ENCODE peak calls at places on chromosomes 7 and 10, in ten cellular contexts. D is stimulated activated CD4-positive, alpha-beta T cell treated with anti-CD3 and anti-CD28 coated beads, TNF-alpha, amount 100 ng/mL, for 1 hour; C is NCI-H226; G is GM12864; E is NCI-H774; M is choroid plexus epithelial cell; S is NCI-H1092; N is IMR-90; T is NCI-H345; W is fibroblast of the conjunctiva. B is an unnamed sample.

GRCh38 chr7:75884401-75884800 is 5.6 kb downstream of the RHBDD2 start:
- DNase-seq in N (no peak), W (no peak), G (no peak), E (no peak), D (no peak), M (no peak), S (no peak), C (no peak), T (no peak), B (no peak)

GRCh38 chr7:97019710-97020109 is 4.9 kb downstream of the DLX5 start:
- DNase-seq in E (no peak), S (no peak), W (no peak), C (no peak), G (no peak), T (no peak), D (no peak), M (no peak), N (no peak), B (peak)

GRCh38 chr10:99658622-99659030 is 683 bp upstream of the ENTPD7 start:
- DNase-seq in N (peak), S (no peak), T (peak), C (peak), W (no peak), G (no peak), E (no peak), D (peak), M (peak), B (no peak)

GRCh38 chr10:46226232-46226631 is 60.6 kb upstream of the ANTXRL start:
- DNase-seq in S (no peak), M (no peak), G (no peak), T (no peak), N (no peak), D (no peak), C (no peak), E (no peak), W (no peak), B (no peak)

GRCh38 chr7:13016633-13017324 is 329.3 kb downstream of the ARL4A start:
- DNase-seq in E (no peak), S (no peak), W (no peak), D (no peak), G (no peak), N (peak), M (peak), C (no peak), T (no peak), B (no peak)

GRCh38 chr10:51109821-51110533 is 35.7 kb downstream of the PRKG1 start:
- DNase-seq in S (no peak), T (no peak), D (no peak), W (peak), N (peak), M (peak), G (no peak), E (no peak), C (peak), B (no peak)

GRCh38 chr10:113820507-113820906 is 33.4 kb downstream of the DCLRE1A start:
- DNase-seq in S (no peak), T (no peak), W (no peak), C (no peak), D (no peak), M (no peak), N (no peak), E (no peak), G (no peak), B (no peak)

GRCh38 chr7:29626730-29627129 is 63.1 kb downstream of the PRR15 start:
- DNase-seq in T (no peak), S (no peak), E (no peak), G (no peak), C (no peak), D (no peak), N (no peak), W (no peak), M (no peak), B (no peak)

GRCh38 chr10:121216721-121217181 is 365.6 kb downstream of the WDR11 start:
- DNase-seq in S (no peak), T (no peak), D (no peak), M (no peak), W (no peak), G (no peak), C (no peak), E (no peak), N (no peak), B (no peak)

GRCh38 chr10:132878091-132878729 is 64.2 kb downstream of the CFAP46 start:
- DNase-seq in G (no peak), E (no peak), W (no peak), M (no peak), T (no peak), N (no peak), D (no peak), S (no peak), C (no peak), B (no peak)

GRCh38 chr7:131530137-131530536 is 26.3 kb downstream of the PODXL start:
- DNase-seq in C (no peak), M (no peak), W (no peak), N (no peak), T (no peak), G (no peak), E (no peak), S (no peak), D (no peak), B (no peak)

GRCh38 chr10:97318772-97319651 is at the start of gene FRAT1:
- DNase-seq in E (peak), G (peak), S (peak), W (peak), D (peak), M (peak), N (peak), T (peak), C (peak), B (peak)

GRCh38 chr7:1542841-1543747 is 12.6 kb downstream of the MAFK start:
- DNase-seq in C (no peak), E (no peak), M (no peak), T (no peak), W (no peak), N (no peak), S (no peak), D (no peak), G (no peak), B (no peak)

GRCh38 chr7:585229-585711 is 65.6 kb upstream of the PDGFA start:
- DNase-seq in E (no peak), S (no peak), W (no peak), N (no peak), T (no peak), C (no peak), D (peak), G (peak), M (peak), B (no peak)

GRCh38 chr7:115005942-115006341 is 84.0 kb downstream of the MDFIC start:
- DNase-seq in E (no peak), S (no peak), M (peak), T (no peak), W (no peak), D (no peak), G (no peak), N (no peak), C (no peak), B (no peak)

GRCh38 chr7:29413511-29414178 is 150.0 kb upstream of the PRR15 start:
- DNase-seq in C (peak), N (no peak), G (no peak), E (no peak), M (no peak), S (no peak), D (no peak), W (no peak), T (no peak), B (no peak)

GRCh38 chr10:110373857-110374654 is 69.3 kb upstream of the SMNDC1 start:
- DNase-seq in E (no peak), W (no peak), N (no peak), T (no peak), M (no peak), G (no peak), D (no peak), S (no peak), C (no peak), B (no peak)

GRCh38 chr7:147879116-147879750 is 711.3 kb upstream of the C7orf33 start:
- DNase-seq in E (no peak), D (no peak), T (no peak), S (no peak), C (no peak), M (no peak), N (no peak), G (no peak), W (no peak), B (no peak)

GRCh38 chr7:37440738-37441404 is 7.8 kb downstream of the ELMO1 start:
- DNase-seq in N (no peak), E (no peak), G (no peak), W (no peak), D (no peak), S (no peak), M (no peak), T (peak), C (no peak), B (no peak)

GRCh38 chr7:129553861-129554530 is 51.7 kb downstream of the SMKR1 start:
- DNase-seq in D (no peak), E (peak), G (no peak), N (peak), S (peak), T (peak), C (no peak), M (peak), W (no peak), B (no peak)

GRCh38 chr10:79944428-79945395 is 4.2 kb downstream of the SFTPD start:
- DNase-seq in M (no peak), N (no peak), E (no peak), D (no peak), G (no peak), S (no peak), C (no peak), T (no peak), W (no peak), B (no peak)

GRCh38 chr10:88991161-88991899 is 732 bp downstream of the FAS start:
- DNase-seq in N (peak), W (no peak), E (no peak), C (peak), T (peak), G (no peak), D (peak), S (no peak), M (peak), B (no peak)

GRCh38 chr7:15977663-15978062 is 291.2 kb upstream of the MEOX2 start:
- DNase-seq in C (peak), G (no peak), M (peak), E (no peak), N (peak), D (no peak), T (no peak), W (no peak), S (no peak), B (no peak)

GRCh38 chr10:72200883-72201282 is 14.9 kb upstream of the ANAPC16 start:
- DNase-seq in G (no peak), W (no peak), D (no peak), C (no peak), N (no peak), S (no peak), E (no peak), M (no peak), T (no peak), B (no peak)

GRCh38 chr7:40899151-40899550 is 764.3 kb downstream of the SUGCT start:
- DNase-seq in C (no peak), T (no peak), G (no peak), D (no peak), M (no peak), S (no peak), N (no peak), W (no peak), E (no peak), B (no peak)

GRCh38 chr7:128265156-128265905 is 24.3 kb downstream of the LEP start:
- DNase-seq in D (no peak), W (no peak), N (no peak), T (no peak), E (no peak), M (no peak), S (no peak), C (no peak), G (no peak), B (no peak)

GRCh38 chr10:14356921-14357320 is 26.2 kb upstream of the FRMD4A start:
- DNase-seq in T (no peak), C (no peak), W (no peak), E (no peak), D (no peak), S (no peak), M (no peak), G (no peak), N (peak), B (no peak)

GRCh38 chr7:111045469-111045868 is 45.5 kb upstream of the LRRN3 start:
- DNase-seq in E (no peak), S (no peak), C (peak), D (no peak), W (peak), G (no peak), T (no peak), N (peak), M (no peak), B (no peak)

GRCh38 chr7:28958235-28958945 is at the start of gene TRIL:
- DNase-seq in E (peak), C (no peak), W (peak), T (peak), G (no peak), S (peak), D (no peak), M (peak), N (peak), B (no peak)

GRCh38 chr10:96719850-96720421 is 378 bp downstream of the PIK3AP1 start:
- DNase-seq in C (no peak), E (no peak), M (no peak), T (no peak), N (no peak), D (peak), G (no peak), W (no peak), S (no peak), B (no peak)

GRCh38 chr7:117458977-117459583 is 20.7 kb upstream of the CFTR start:
- DNase-seq in D (no peak), E (peak), M (peak), W (peak), G (no peak), S (peak), T (peak), N (peak), C (peak), B (no peak)